ENCODE peak calls at places on chromosomes 2 and 18, in ten cellular contexts. One of them, this sample, is unnamed.

GRCh38 chr2:2840101-2840531 is 509.0 kb upstream of the MYT1L start:
- DNase-seq in pancreas: no peak
- DNase-seq in lower lobe of right lung: no peak
- DNase-seq in IMR-90: no peak
- DNase-seq in neuronal stem cell: no peak
- DNase-seq in PC-9: no peak
- DNase-seq in MM.1S: no peak
- DNase-seq in A549: no peak
- DNase-seq in tibial artery: no peak
- DNase-seq in fibroblast of lung: no peak
- DNase-seq in this sample: no peak

GRCh38 chr2:70480468-70480867 is 73.2 kb downstream of the TGFA start:
- DNase-seq in pancreas: no peak
- DNase-seq in lower lobe of right lung: no peak
- DNase-seq in IMR-90: no peak
- DNase-seq in neuronal stem cell: no peak
- DNase-seq in PC-9: no peak
- DNase-seq in MM.1S: peak
- DNase-seq in A549: no peak
- DNase-seq in tibial artery: no peak
- DNase-seq in fibroblast of lung: no peak
- DNase-seq in this sample: no peak

GRCh38 chr18:37566479-37567060 is 972 bp upstream of the CELF4 start:
- DNase-seq in pancreas: no peak
- DNase-seq in lower lobe of right lung: no peak
- DNase-seq in IMR-90: no peak
- DNase-seq in neuronal stem cell: no peak
- DNase-seq in PC-9: no peak
- DNase-seq in MM.1S: no peak
- DNase-seq in A549: no peak
- DNase-seq in tibial artery: no peak
- DNase-seq in fibroblast of lung: no peak
- DNase-seq in this sample: no peak

GRCh38 chr2:69688212-69688611 is 44.7 kb upstream of the AAK1 start:
- DNase-seq in pancreas: no peak
- DNase-seq in lower lobe of right lung: no peak
- DNase-seq in IMR-90: no peak
- DNase-seq in neuronal stem cell: no peak
- DNase-seq in PC-9: no peak
- DNase-seq in MM.1S: no peak
- DNase-seq in A549: no peak
- DNase-seq in tibial artery: no peak
- DNase-seq in fibroblast of lung: no peak
- DNase-seq in this sample: no peak

GRCh38 chr2:3288455-3289163 is 89.0 kb downstream of the EIPR1 start:
- DNase-seq in pancreas: no peak
- DNase-seq in lower lobe of right lung: peak
- DNase-seq in IMR-90: no peak
- DNase-seq in neuronal stem cell: no peak
- DNase-seq in PC-9: no peak
- DNase-seq in MM.1S: no peak
- DNase-seq in A549: no peak
- DNase-seq in tibial artery: peak
- DNase-seq in fibroblast of lung: no peak
- DNase-seq in this sample: no peak

GRCh38 chr2:41735446-41735845 is 312.4 kb upstream of the PKDCC start:
- DNase-seq in pancreas: no peak
- DNase-seq in lower lobe of right lung: no peak
- DNase-seq in IMR-90: no peak
- DNase-seq in neuronal stem cell: no peak
- DNase-seq in PC-9: no peak
- DNase-seq in MM.1S: no peak
- DNase-seq in A549: peak
- DNase-seq in tibial artery: no peak
- DNase-seq in fibroblast of lung: no peak
- DNase-seq in this sample: no peak

GRCh38 chr2:26989156-26989555 is 18.7 kb downstream of the MAPRE3 start:
- DNase-seq in pancreas: no peak
- DNase-seq in lower lobe of right lung: no peak
- DNase-seq in IMR-90: peak
- DNase-seq in neuronal stem cell: no peak
- DNase-seq in PC-9: no peak
- DNase-seq in MM.1S: no peak
- DNase-seq in A549: no peak
- DNase-seq in tibial artery: no peak
- DNase-seq in fibroblast of lung: peak
- DNase-seq in this sample: no peak

GRCh38 chr2:104572856-104573255 is 281.1 kb upstream of the POU3F3 start:
- DNase-seq in pancreas: no peak
- DNase-seq in lower lobe of right lung: no peak
- DNase-seq in IMR-90: no peak
- DNase-seq in neuronal stem cell: no peak
- DNase-seq in PC-9: no peak
- DNase-seq in MM.1S: no peak
- DNase-seq in A549: no peak
- DNase-seq in tibial artery: no peak
- DNase-seq in fibroblast of lung: peak
- DNase-seq in this sample: no peak

GRCh38 chr2:184767059-184767458 is 168.7 kb downstream of the ZNF804A start:
- DNase-seq in pancreas: no peak
- DNase-seq in lower lobe of right lung: no peak
- DNase-seq in IMR-90: no peak
- DNase-seq in neuronal stem cell: no peak
- DNase-seq in PC-9: no peak
- DNase-seq in MM.1S: no peak
- DNase-seq in A549: no peak
- DNase-seq in tibial artery: no peak
- DNase-seq in fibroblast of lung: no peak
- DNase-seq in this sample: no peak

GRCh38 chr2:239273280-239274234 is 127.3 kb downstream of the HDAC4 start:
- DNase-seq in pancreas: no peak
- DNase-seq in lower lobe of right lung: peak
- DNase-seq in IMR-90: no peak
- DNase-seq in neuronal stem cell: no peak
- DNase-seq in PC-9: no peak
- DNase-seq in MM.1S: no peak
- DNase-seq in A549: no peak
- DNase-seq in tibial artery: peak
- DNase-seq in fibroblast of lung: no peak
- DNase-seq in this sample: no peak

GRCh38 chr2:63438171-63438570 is 150.1 kb downstream of the WDPCP start:
- DNase-seq in pancreas: no peak
- DNase-seq in lower lobe of right lung: no peak
- DNase-seq in IMR-90: no peak
- DNase-seq in neuronal stem cell: no peak
- DNase-seq in PC-9: no peak
- DNase-seq in MM.1S: no peak
- DNase-seq in A549: no peak
- DNase-seq in tibial artery: no peak
- DNase-seq in fibroblast of lung: no peak
- DNase-seq in this sample: no peak

GRCh38 chr2:22194218-22194617 is 1070.5 kb downstream of the TDRD15 start:
- DNase-seq in pancreas: no peak
- DNase-seq in lower lobe of right lung: no peak
- DNase-seq in IMR-90: no peak
- DNase-seq in neuronal stem cell: no peak
- DNase-seq in PC-9: no peak
- DNase-seq in MM.1S: no peak
- DNase-seq in A549: no peak
- DNase-seq in tibial artery: no peak
- DNase-seq in fibroblast of lung: no peak
- DNase-seq in this sample: no peak

GRCh38 chr2:178764097-178764496 is 43.1 kb downstream of the TTN start:
- DNase-seq in pancreas: no peak
- DNase-seq in lower lobe of right lung: no peak
- DNase-seq in IMR-90: no peak
- DNase-seq in neuronal stem cell: no peak
- DNase-seq in PC-9: peak
- DNase-seq in MM.1S: no peak
- DNase-seq in A549: no peak
- DNase-seq in tibial artery: no peak
- DNase-seq in fibroblast of lung: peak
- DNase-seq in this sample: no peak

DNA sequence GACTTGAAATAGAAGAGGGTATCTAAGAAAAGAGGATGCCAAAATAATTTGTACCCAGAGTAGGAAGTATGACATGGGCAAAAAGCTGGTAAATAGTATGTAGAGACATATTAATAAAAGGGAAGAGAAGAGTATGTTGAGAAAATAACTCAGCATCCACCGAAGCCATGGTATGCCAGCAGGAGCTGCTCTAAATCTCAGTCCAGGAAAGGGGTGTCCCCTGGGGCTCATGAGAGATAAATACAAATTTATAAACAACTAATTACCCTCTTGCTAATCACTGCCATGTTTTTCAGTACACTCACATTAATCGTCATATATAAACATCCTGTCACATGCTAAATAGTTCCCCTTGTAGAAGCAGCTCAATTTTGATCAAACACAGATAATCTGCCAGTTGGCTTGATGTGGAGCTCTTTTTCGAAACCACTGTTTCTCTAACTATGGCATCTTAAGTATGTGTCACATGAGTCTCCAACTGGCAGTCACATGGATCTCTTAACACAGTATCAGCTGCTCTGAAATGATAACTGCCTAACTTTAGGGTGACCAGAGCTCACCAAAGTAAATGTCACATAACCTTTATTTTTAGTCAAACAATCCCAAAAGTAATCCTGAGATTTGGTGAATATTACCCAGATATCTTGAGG is 31.9 kb downstream of the EXOC6B start:
- DNase-seq in pancreas: no peak
- DNase-seq in lower lobe of right lung: no peak
- DNase-seq in IMR-90: peak
- DNase-seq in neuronal stem cell: no peak
- DNase-seq in PC-9: no peak
- DNase-seq in MM.1S: no peak
- DNase-seq in A549: peak
- DNase-seq in tibial artery: no peak
- DNase-seq in fibroblast of lung: peak
- DNase-seq in this sample: no peak
- H3K27ac ChIP-seq in pancreas: no peak
- H3K27ac ChIP-seq in lower lobe of right lung: no peak
- H3K27ac ChIP-seq in IMR-90: no peak
- H3K27ac ChIP-seq in neuronal stem cell: no peak
- H3K27ac ChIP-seq in PC-9: peak
- H3K27ac ChIP-seq in MM.1S: no peak
- H3K27ac ChIP-seq in A549: no peak
- H3K27ac ChIP-seq in tibial artery: peak
- H3K27ac ChIP-seq in fibroblast of lung: no peak
- H3K27ac ChIP-seq in this sample: no peak

DNA sequence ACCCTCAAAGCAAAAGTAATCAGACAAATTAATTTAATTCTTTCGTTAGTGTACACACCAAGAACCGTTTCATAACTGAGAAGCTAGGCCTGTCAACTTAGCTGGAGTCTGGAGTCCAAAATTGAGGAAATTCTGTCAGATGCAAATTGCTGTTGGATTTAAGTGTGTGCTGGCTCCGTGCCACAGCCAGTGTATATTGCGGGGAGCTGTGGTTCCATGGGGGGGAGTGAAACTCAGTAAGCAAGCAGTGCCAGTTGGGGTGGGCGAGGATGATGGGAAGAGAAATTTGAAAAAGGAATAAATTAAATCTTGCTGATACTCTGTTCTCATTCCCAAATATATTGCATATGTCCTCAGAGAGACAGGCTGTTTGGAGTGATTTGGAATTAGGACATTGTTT is 4.0 kb downstream of the ARPC2 start:
- DNase-seq in pancreas: no peak
- DNase-seq in lower lobe of right lung: no peak
- DNase-seq in IMR-90: no peak
- DNase-seq in neuronal stem cell: no peak
- DNase-seq in PC-9: no peak
- DNase-seq in MM.1S: no peak
- DNase-seq in A549: no peak
- DNase-seq in tibial artery: peak
- DNase-seq in fibroblast of lung: peak
- DNase-seq in this sample: no peak
- H3K4me3 ChIP-seq in pancreas: no peak
- H3K4me3 ChIP-seq in lower lobe of right lung: no peak
- H3K4me3 ChIP-seq in IMR-90: no peak
- H3K4me3 ChIP-seq in neuronal stem cell: no peak
- H3K4me3 ChIP-seq in PC-9: no peak
- H3K4me3 ChIP-seq in MM.1S: peak
- H3K4me3 ChIP-seq in A549: no peak
- H3K4me3 ChIP-seq in tibial artery: no peak
- H3K4me3 ChIP-seq in fibroblast of lung: no peak
- H3K4me3 ChIP-seq in this sample: no peak

DNA sequence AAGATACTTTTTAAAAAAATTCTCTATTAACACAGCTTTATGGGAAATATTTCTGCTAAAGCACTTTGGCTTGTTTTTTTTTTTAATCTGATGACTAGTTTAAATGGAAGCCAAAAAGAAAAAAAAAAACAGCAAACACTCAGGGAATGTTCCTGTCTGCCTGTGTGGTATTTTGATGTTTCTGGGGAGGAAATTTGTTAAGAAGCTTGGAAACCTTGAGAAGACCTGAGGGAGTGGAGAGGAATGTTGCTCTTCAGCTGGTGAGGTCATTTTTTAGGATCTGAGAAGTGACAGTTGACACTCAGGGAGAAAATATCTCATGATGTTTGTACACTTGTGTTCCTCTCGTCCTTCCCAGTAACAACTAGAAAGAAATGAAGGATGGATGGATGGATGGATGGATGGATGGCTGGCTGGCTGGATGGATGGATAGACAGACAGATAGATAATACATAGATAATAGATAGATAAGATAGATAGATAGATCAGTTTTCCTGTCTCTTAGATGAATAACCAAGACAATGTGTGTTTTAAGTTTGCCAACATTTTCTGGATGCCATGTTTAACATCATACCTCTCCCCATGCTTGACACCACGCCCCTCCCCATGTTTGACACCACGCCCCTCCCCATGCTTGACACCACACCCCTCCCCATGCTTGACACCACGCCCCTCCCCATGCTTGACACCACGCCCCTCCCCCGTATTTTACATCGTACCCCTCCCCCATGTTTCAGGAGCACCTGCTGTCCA is 84.8 kb downstream of the CTIF start:
- DNase-seq in pancreas: no peak
- DNase-seq in lower lobe of right lung: no peak
- DNase-seq in IMR-90: peak
- DNase-seq in neuronal stem cell: no peak
- DNase-seq in PC-9: no peak
- DNase-seq in MM.1S: no peak
- DNase-seq in A549: peak
- DNase-seq in tibial artery: no peak
- DNase-seq in fibroblast of lung: peak
- DNase-seq in this sample: peak
- H3K27ac ChIP-seq in pancreas: no peak
- H3K27ac ChIP-seq in lower lobe of right lung: peak
- H3K27ac ChIP-seq in IMR-90: peak
- H3K27ac ChIP-seq in neuronal stem cell: no peak
- H3K27ac ChIP-seq in PC-9: peak
- H3K27ac ChIP-seq in MM.1S: no peak
- H3K27ac ChIP-seq in A549: peak
- H3K27ac ChIP-seq in tibial artery: peak
- H3K27ac ChIP-seq in fibroblast of lung: peak
- H3K27ac ChIP-seq in this sample: peak

DNA sequence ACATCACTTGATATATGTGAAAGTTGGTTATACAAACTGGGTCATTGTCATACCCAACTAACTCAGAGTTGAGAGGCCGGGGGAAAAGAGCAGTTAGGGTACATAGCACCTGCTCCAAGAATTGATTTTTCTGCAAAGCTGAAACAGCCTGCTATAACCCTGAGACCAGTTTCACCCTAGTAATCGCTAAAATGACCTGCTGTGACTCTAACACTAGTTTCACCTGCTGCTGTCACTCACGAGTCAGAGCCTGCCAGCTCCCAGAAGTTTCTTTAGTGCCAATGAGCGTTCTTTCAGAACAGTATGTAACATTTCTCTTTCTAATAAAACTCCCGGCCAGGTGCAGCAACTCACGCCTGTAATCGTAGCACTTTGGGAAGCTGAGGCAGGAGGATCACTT is 28.0 kb downstream of the SRSF7 start:
- DNase-seq in pancreas: no peak
- DNase-seq in lower lobe of right lung: no peak
- DNase-seq in IMR-90: no peak
- DNase-seq in neuronal stem cell: no peak
- DNase-seq in PC-9: no peak
- DNase-seq in MM.1S: peak
- DNase-seq in A549: no peak
- DNase-seq in tibial artery: peak
- DNase-seq in fibroblast of lung: no peak
- DNase-seq in this sample: no peak
- H3K4me3 ChIP-seq in pancreas: no peak
- H3K4me3 ChIP-seq in lower lobe of right lung: no peak
- H3K4me3 ChIP-seq in IMR-90: no peak
- H3K4me3 ChIP-seq in neuronal stem cell: no peak
- H3K4me3 ChIP-seq in PC-9: no peak
- H3K4me3 ChIP-seq in MM.1S: peak
- H3K4me3 ChIP-seq in A549: no peak
- H3K4me3 ChIP-seq in tibial artery: no peak
- H3K4me3 ChIP-seq in fibroblast of lung: no peak
- H3K4me3 ChIP-seq in this sample: no peak

This sample was measured in AG04450.